ENCODE peak calls at places on chromosomes 6 and 20, in nine cellular contexts. One of them, this sample, is unnamed.

GRCh38 chr6:139395891-139396299 is 21.4 kb upstream of the CITED2 start:
- DNase-seq in activated naive CD4-positive, alpha-beta T cell: no peak
- DNase-seq in fibroblast of mammary gland: no peak
- DNase-seq in SJCRH30: peak; percentile 77
- DNase-seq in stimulated activated naive CD8-positive, alpha-beta T cell treated with anti-CD3 and anti-CD28 coated beads, Interleukin-15, amount 100 ng/mL, for 72 hours: no peak
- DNase-seq in heart left ventricle: no peak
- DNase-seq in neural crest cell: no peak
- DNase-seq in A172: no peak
- DNase-seq in iPS-NIHi11: no peak
- DNase-seq in this sample: no peak

GRCh38 chr6:99491159-99491558 is 24.1 kb downstream of the USP45 start:
- DNase-seq in activated naive CD4-positive, alpha-beta T cell: no peak
- DNase-seq in fibroblast of mammary gland: no peak
- DNase-seq in SJCRH30: no peak
- DNase-seq in stimulated activated naive CD8-positive, alpha-beta T cell treated with anti-CD3 and anti-CD28 coated beads, Interleukin-15, amount 100 ng/mL, for 72 hours: no peak
- DNase-seq in heart left ventricle: no peak
- DNase-seq in neural crest cell: no peak
- DNase-seq in A172: no peak
- DNase-seq in iPS-NIHi11: no peak
- DNase-seq in this sample: no peak

GRCh38 chr20:63029358-63030121 is 22.8 kb upstream of the BHLHE23 start:
- DNase-seq in activated naive CD4-positive, alpha-beta T cell: no peak
- DNase-seq in fibroblast of mammary gland: no peak
- DNase-seq in SJCRH30: no peak
- DNase-seq in stimulated activated naive CD8-positive, alpha-beta T cell treated with anti-CD3 and anti-CD28 coated beads, Interleukin-15, amount 100 ng/mL, for 72 hours: no peak
- DNase-seq in heart left ventricle: no peak
- DNase-seq in neural crest cell: no peak
- DNase-seq in A172: peak; percentile 34
- DNase-seq in iPS-NIHi11: peak; percentile 58
- DNase-seq in this sample: no peak

GRCh38 chr6:4961322-4962168 is 42.3 kb downstream of the RPP40 start:
- DNase-seq in activated naive CD4-positive, alpha-beta T cell: no peak
- DNase-seq in fibroblast of mammary gland: peak; percentile 59
- DNase-seq in SJCRH30: no peak
- DNase-seq in stimulated activated naive CD8-positive, alpha-beta T cell treated with anti-CD3 and anti-CD28 coated beads, Interleukin-15, amount 100 ng/mL, for 72 hours: no peak
- DNase-seq in heart left ventricle: no peak
- DNase-seq in neural crest cell: no peak
- DNase-seq in A172: no peak
- DNase-seq in iPS-NIHi11: no peak
- DNase-seq in this sample: no peak

GRCh38 chr20:18541741-18542140 is 25.5 kb upstream of the SMIM26 start:
- DNase-seq in activated naive CD4-positive, alpha-beta T cell: no peak
- DNase-seq in fibroblast of mammary gland: peak; percentile 63
- DNase-seq in SJCRH30: no peak
- DNase-seq in stimulated activated naive CD8-positive, alpha-beta T cell treated with anti-CD3 and anti-CD28 coated beads, Interleukin-15, amount 100 ng/mL, for 72 hours: no peak
- DNase-seq in heart left ventricle: no peak
- DNase-seq in neural crest cell: no peak
- DNase-seq in A172: no peak
- DNase-seq in iPS-NIHi11: no peak
- DNase-seq in this sample: peak; percentile 92

GRCh38 chr20:59047938-59048680 is 5.5 kb upstream of the PRELID3B start:
- DNase-seq in activated naive CD4-positive, alpha-beta T cell: no peak
- DNase-seq in fibroblast of mammary gland: peak; percentile 63
- DNase-seq in SJCRH30: no peak
- DNase-seq in stimulated activated naive CD8-positive, alpha-beta T cell treated with anti-CD3 and anti-CD28 coated beads, Interleukin-15, amount 100 ng/mL, for 72 hours: no peak
- DNase-seq in heart left ventricle: no peak
- DNase-seq in neural crest cell: no peak
- DNase-seq in A172: peak; percentile 15
- DNase-seq in iPS-NIHi11: no peak
- DNase-seq in this sample: no peak

GRCh38 chr6:144898741-144899140 is 613.6 kb downstream of the UTRN start:
- DNase-seq in activated naive CD4-positive, alpha-beta T cell: no peak
- DNase-seq in fibroblast of mammary gland: no peak
- DNase-seq in SJCRH30: no peak
- DNase-seq in stimulated activated naive CD8-positive, alpha-beta T cell treated with anti-CD3 and anti-CD28 coated beads, Interleukin-15, amount 100 ng/mL, for 72 hours: no peak
- DNase-seq in heart left ventricle: no peak
- DNase-seq in neural crest cell: no peak
- DNase-seq in A172: peak; percentile 1
- DNase-seq in iPS-NIHi11: no peak
- DNase-seq in this sample: no peak

GRCh38 chr6:127690092-127690491 is 113.1 kb downstream of the C6orf58 start:
- DNase-seq in activated naive CD4-positive, alpha-beta T cell: no peak
- DNase-seq in fibroblast of mammary gland: peak; percentile 43
- DNase-seq in SJCRH30: no peak
- DNase-seq in stimulated activated naive CD8-positive, alpha-beta T cell treated with anti-CD3 and anti-CD28 coated beads, Interleukin-15, amount 100 ng/mL, for 72 hours: no peak
- DNase-seq in heart left ventricle: no peak
- DNase-seq in neural crest cell: no peak
- DNase-seq in A172: peak; percentile 11
- DNase-seq in iPS-NIHi11: peak; percentile 14
- DNase-seq in this sample: peak; percentile 40

GRCh38 chr6:38943964-38944363 is 104.6 kb upstream of the GLP1R start:
- DNase-seq in activated naive CD4-positive, alpha-beta T cell: no peak
- DNase-seq in fibroblast of mammary gland: no peak
- DNase-seq in SJCRH30: no peak
- DNase-seq in stimulated activated naive CD8-positive, alpha-beta T cell treated with anti-CD3 and anti-CD28 coated beads, Interleukin-15, amount 100 ng/mL, for 72 hours: no peak
- DNase-seq in heart left ventricle: no peak
- DNase-seq in neural crest cell: no peak
- DNase-seq in A172: no peak
- DNase-seq in iPS-NIHi11: peak; percentile 29
- DNase-seq in this sample: peak; percentile 2

This sample was measured in ACHN.